ENCODE peak calls at places on chromosomes 11 and 22, in ten cellular contexts. J is retina; V is activated CD8-positive, alpha-beta T cell treated with anti-CD3 and anti-CD28 coated beads, Interleukin-2, amount 10 ng/mL, durations not matched to agents 7 days and 5 days; H is HTR-8/SVneo; E is iPS-NIHi11; R is sciatic nerve; U is RWPE1; O is EL; C is Caco-2; I is pons. F is an unnamed sample.

GRCh38 chr11:107265591-107265990 is 192.0 kb downstream of the CWF19L2 start:
- DNase-seq in J (no peak), V (no peak), H (no peak), E (no peak), R (no peak), U (no peak), O (no peak), C (no peak), I (no peak), F (no peak)

GRCh38 chr22:32926600-32926999 is 125.1 kb downstream of the TIMP3 start:
- DNase-seq in J (no peak), V (peak; percentile 20), H (peak; percentile 13), E (peak; percentile 38), R (no peak), U (peak; percentile 2), O (peak; percentile 29), C (peak; percentile 41), I (no peak), F (peak; percentile 8)

GRCh38 chr11:19380375-19380774 is 139.6 kb upstream of the E2F8 start:
- DNase-seq in J (no peak), V (no peak), H (peak; percentile 54), E (no peak), R (no peak), U (peak; percentile 68), O (peak; percentile 95), C (no peak), I (no peak), F (peak; percentile 81)

GRCh38 chr11:73143126-73143838 is 1.2 kb upstream of the FCHSD2 start:
- DNase-seq in J (no peak), V (no peak), H (no peak), E (no peak), R (no peak), U (no peak), O (no peak), C (peak; percentile 48), I (peak; percentile 52), F (no peak)

GRCh38 chr11:130315354-130315970 is 745 bp upstream of the ZBTB44 start:
- DNase-seq in J (no peak), V (peak; percentile 61), H (no peak), E (peak; percentile 82), R (peak; percentile 61), U (no peak), O (no peak), C (no peak), I (no peak), F (no peak)

GRCh38 chr22:45317551-45318167 is 7.9 kb downstream of the FAM118A start:
- DNase-seq in J (peak; percentile 24), V (peak; percentile 41), H (no peak), E (peak; percentile 52), R (peak; percentile 68), U (no peak), O (peak; percentile 20), C (no peak), I (no peak), F (peak; percentile 36)

GRCh38 chr22:25012743-25013142 is 60.2 kb downstream of the KIAA1671 start:
- DNase-seq in J (no peak), V (no peak), H (no peak), E (no peak), R (no peak), U (no peak), O (no peak), C (no peak), I (no peak), F (no peak)

GRCh38 chr11:130679247-130679646 is 230.8 kb downstream of the ADAMTS15 start:
- DNase-seq in J (no peak), V (no peak), H (no peak), E (no peak), R (no peak), U (no peak), O (no peak), C (no peak), I (no peak), F (no peak)

GRCh38 chr11:20672575-20672974 is 3.2 kb downstream of the NELL1 start:
- DNase-seq in J (peak; percentile 40), V (no peak), H (no peak), E (peak; percentile 40), R (no peak), U (no peak), O (no peak), C (no peak), I (no peak), F (no peak)

GRCh38 chr11:33256031-33256807 is 962 bp upstream of the HIPK3 start:
- DNase-seq in J (peak; percentile 8), V (no peak), H (no peak), E (no peak), R (no peak), U (peak; percentile 13), O (no peak), C (no peak), I (peak; percentile 34), F (peak; percentile 32)